ENCODE peak calls at places on chromosomes 7 and 10, in eight cellular contexts. One of them, this sample, is unnamed.

GRCh38 chr7:87507446-87507845 is 32.0 kb upstream of the ABCB4 start:
- DNase-seq in tibial artery: no peak
- DNase-seq in IMR-90: no peak
- DNase-seq in B cell: no peak
- DNase-seq in tibial nerve: no peak
- DNase-seq in fibroblast of pulmonary artery: no peak
- DNase-seq in CD8-positive, alpha-beta T cell: no peak
- DNase-seq in stomach: no peak
- DNase-seq in this sample: no peak

GRCh38 chr10:56269181-56269580 is 91.9 kb downstream of the ZWINT start:
- DNase-seq in tibial artery: no peak
- DNase-seq in IMR-90: no peak
- DNase-seq in B cell: no peak
- DNase-seq in tibial nerve: no peak
- DNase-seq in fibroblast of pulmonary artery: no peak
- DNase-seq in CD8-positive, alpha-beta T cell: no peak
- DNase-seq in stomach: no peak
- DNase-seq in this sample: no peak

GRCh38 chr10:127563718-127564553 is 14.8 kb downstream of the NPS start:
- DNase-seq in tibial artery: no peak
- DNase-seq in IMR-90: no peak
- DNase-seq in B cell: no peak
- DNase-seq in tibial nerve: no peak
- DNase-seq in fibroblast of pulmonary artery: no peak
- DNase-seq in CD8-positive, alpha-beta T cell: peak
- DNase-seq in stomach: no peak
- DNase-seq in this sample: peak

GRCh38 chr7:89238156-89238555 is 442.6 kb upstream of the TEX47 start:
- DNase-seq in tibial artery: no peak
- DNase-seq in IMR-90: peak
- DNase-seq in B cell: no peak
- DNase-seq in tibial nerve: no peak
- DNase-seq in fibroblast of pulmonary artery: no peak
- DNase-seq in CD8-positive, alpha-beta T cell: no peak
- DNase-seq in stomach: no peak
- DNase-seq in this sample: no peak

GRCh38 chr7:130973637-130974036 is 239.6 kb upstream of the KLF14 start:
- DNase-seq in tibial artery: no peak
- DNase-seq in IMR-90: no peak
- DNase-seq in B cell: no peak
- DNase-seq in tibial nerve: no peak
- DNase-seq in fibroblast of pulmonary artery: no peak
- DNase-seq in CD8-positive, alpha-beta T cell: no peak
- DNase-seq in stomach: no peak
- DNase-seq in this sample: no peak

GRCh38 chr10:119020627-119020946 is 8.9 kb upstream of the NANOS1 start:
- DNase-seq in tibial artery: no peak
- DNase-seq in IMR-90: peak
- DNase-seq in B cell: no peak
- DNase-seq in tibial nerve: no peak
- DNase-seq in fibroblast of pulmonary artery: no peak
- DNase-seq in CD8-positive, alpha-beta T cell: no peak
- DNase-seq in stomach: no peak
- DNase-seq in this sample: no peak

GRCh38 chr10:73906524-73907447 is 4.1 kb upstream of the PLAU start:
- DNase-seq in tibial artery: peak
- DNase-seq in IMR-90: peak
- DNase-seq in B cell: no peak
- DNase-seq in tibial nerve: peak
- DNase-seq in fibroblast of pulmonary artery: peak
- DNase-seq in CD8-positive, alpha-beta T cell: no peak
- DNase-seq in stomach: no peak
- DNase-seq in this sample: no peak

GRCh38 chr10:132303361-132304115 is 4.2 kb downstream of the STK32C start:
- DNase-seq in tibial artery: no peak
- DNase-seq in IMR-90: no peak
- DNase-seq in B cell: no peak
- DNase-seq in tibial nerve: no peak
- DNase-seq in fibroblast of pulmonary artery: no peak
- DNase-seq in CD8-positive, alpha-beta T cell: no peak
- DNase-seq in stomach: no peak
- DNase-seq in this sample: no peak

GRCh38 chr7:18580945-18581344 is 85.4 kb downstream of the HDAC9 start:
- DNase-seq in tibial artery: no peak
- DNase-seq in IMR-90: no peak
- DNase-seq in B cell: no peak
- DNase-seq in tibial nerve: no peak
- DNase-seq in fibroblast of pulmonary artery: no peak
- DNase-seq in CD8-positive, alpha-beta T cell: no peak
- DNase-seq in stomach: no peak
- DNase-seq in this sample: no peak

GRCh38 chr10:59823111-59823510 is 69.9 kb upstream of the MRLN start:
- DNase-seq in tibial artery: no peak
- DNase-seq in IMR-90: no peak
- DNase-seq in B cell: no peak
- DNase-seq in tibial nerve: no peak
- DNase-seq in fibroblast of pulmonary artery: no peak
- DNase-seq in CD8-positive, alpha-beta T cell: no peak
- DNase-seq in stomach: no peak
- DNase-seq in this sample: no peak

GRCh38 chr7:8092140-8092539 is 123.5 kb downstream of the GLCCI1 start:
- DNase-seq in tibial artery: no peak
- DNase-seq in IMR-90: no peak
- DNase-seq in B cell: no peak
- DNase-seq in tibial nerve: no peak
- DNase-seq in fibroblast of pulmonary artery: no peak
- DNase-seq in CD8-positive, alpha-beta T cell: no peak
- DNase-seq in stomach: no peak
- DNase-seq in this sample: no peak

GRCh38 chr7:48421357-48421756 is 250.1 kb downstream of the ABCA13 start:
- DNase-seq in tibial artery: no peak
- DNase-seq in IMR-90: peak
- DNase-seq in B cell: no peak
- DNase-seq in tibial nerve: no peak
- DNase-seq in fibroblast of pulmonary artery: peak
- DNase-seq in CD8-positive, alpha-beta T cell: no peak
- DNase-seq in stomach: no peak
- DNase-seq in this sample: no peak

GRCh38 chr7:94908204-94909022 is 1.0 kb downstream of the PPP1R9A start:
- DNase-seq in tibial artery: no peak
- DNase-seq in IMR-90: no peak
- DNase-seq in B cell: no peak
- DNase-seq in tibial nerve: peak
- DNase-seq in fibroblast of pulmonary artery: peak
- DNase-seq in CD8-positive, alpha-beta T cell: no peak
- DNase-seq in stomach: peak
- DNase-seq in this sample: peak

GRCh38 chr7:651032-651728 is 75.3 kb upstream of the DNAAF5 start:
- DNase-seq in tibial artery: no peak
- DNase-seq in IMR-90: no peak
- DNase-seq in B cell: no peak
- DNase-seq in tibial nerve: no peak
- DNase-seq in fibroblast of pulmonary artery: no peak
- DNase-seq in CD8-positive, alpha-beta T cell: no peak
- DNase-seq in stomach: no peak
- DNase-seq in this sample: no peak

GRCh38 chr10:79070091-79070610 is 1.4 kb downstream of the ZMIZ1 start:
- DNase-seq in tibial artery: no peak
- DNase-seq in IMR-90: no peak
- DNase-seq in B cell: no peak
- DNase-seq in tibial nerve: no peak
- DNase-seq in fibroblast of pulmonary artery: peak
- DNase-seq in CD8-positive, alpha-beta T cell: no peak
- DNase-seq in stomach: peak
- DNase-seq in this sample: no peak

GRCh38 chr10:11886851-11887250 is 63.7 kb downstream of the PROSER2 start:
- DNase-seq in tibial artery: no peak
- DNase-seq in IMR-90: no peak
- DNase-seq in B cell: no peak
- DNase-seq in tibial nerve: no peak
- DNase-seq in fibroblast of pulmonary artery: no peak
- DNase-seq in CD8-positive, alpha-beta T cell: no peak
- DNase-seq in stomach: no peak
- DNase-seq in this sample: peak

GRCh38 chr7:137081276-137081675 is 212.8 kb downstream of the CHRM2 start:
- DNase-seq in tibial artery: no peak
- DNase-seq in IMR-90: peak
- DNase-seq in B cell: no peak
- DNase-seq in tibial nerve: no peak
- DNase-seq in fibroblast of pulmonary artery: no peak
- DNase-seq in CD8-positive, alpha-beta T cell: no peak
- DNase-seq in stomach: no peak
- DNase-seq in this sample: no peak

GRCh38 chr7:94510582-94511456 is 1.2 kb downstream of the CASD1 start:
- DNase-seq in tibial artery: peak
- DNase-seq in IMR-90: peak
- DNase-seq in B cell: peak
- DNase-seq in tibial nerve: peak
- DNase-seq in fibroblast of pulmonary artery: peak
- DNase-seq in CD8-positive, alpha-beta T cell: peak
- DNase-seq in stomach: peak
- DNase-seq in this sample: no peak

GRCh38 chr10:79496896-79497295 is 15.4 kb upstream of the EIF5AL1 start:
- DNase-seq in tibial artery: no peak
- DNase-seq in IMR-90: no peak
- DNase-seq in B cell: no peak
- DNase-seq in tibial nerve: no peak
- DNase-seq in fibroblast of pulmonary artery: no peak
- DNase-seq in CD8-positive, alpha-beta T cell: no peak
- DNase-seq in stomach: no peak
- DNase-seq in this sample: no peak

GRCh38 chr7:139798221-139798620 is 20.4 kb upstream of the HIPK2 start:
- DNase-seq in tibial artery: no peak
- DNase-seq in IMR-90: no peak
- DNase-seq in B cell: no peak
- DNase-seq in tibial nerve: no peak
- DNase-seq in fibroblast of pulmonary artery: no peak
- DNase-seq in CD8-positive, alpha-beta T cell: no peak
- DNase-seq in stomach: peak
- DNase-seq in this sample: peak

GRCh38 chr7:148914208-148914777 is 30.2 kb upstream of the EZH2 start:
- DNase-seq in tibial artery: no peak
- DNase-seq in IMR-90: peak
- DNase-seq in B cell: no peak
- DNase-seq in tibial nerve: no peak
- DNase-seq in fibroblast of pulmonary artery: peak
- DNase-seq in CD8-positive, alpha-beta T cell: no peak
- DNase-seq in stomach: no peak
- DNase-seq in this sample: peak

GRCh38 chr10:124461642-124462347 is at the start of gene LHPP:
- DNase-seq in tibial artery: peak
- DNase-seq in IMR-90: peak
- DNase-seq in B cell: peak
- DNase-seq in tibial nerve: peak
- DNase-seq in fibroblast of pulmonary artery: peak
- DNase-seq in CD8-positive, alpha-beta T cell: peak
- DNase-seq in stomach: peak
- DNase-seq in this sample: peak
- TF ChIP-seq CTCF in tibial artery: peak
- TF ChIP-seq CTCF in IMR-90: peak
- TF ChIP-seq CTCF in B cell: peak
- TF ChIP-seq CTCF in tibial nerve: peak
- TF ChIP-seq CTCF in fibroblast of pulmonary artery: no peak
- TF ChIP-seq CTCF in CD8-positive, alpha-beta T cell: peak
- TF ChIP-seq CTCF in stomach: no peak
- TF ChIP-seq CTCF in this sample: no peak

GRCh38 chr10:77296534-77297369 is 340.9 kb downstream of the KCNMA1 start:
- DNase-seq in tibial artery: no peak
- DNase-seq in IMR-90: no peak
- DNase-seq in B cell: no peak
- DNase-seq in tibial nerve: no peak
- DNase-seq in fibroblast of pulmonary artery: no peak
- DNase-seq in CD8-positive, alpha-beta T cell: no peak
- DNase-seq in stomach: no peak
- DNase-seq in this sample: no peak
- TF ChIP-seq CTCF in tibial artery: no peak
- TF ChIP-seq CTCF in IMR-90: no peak
- TF ChIP-seq CTCF in B cell: no peak
- TF ChIP-seq CTCF in tibial nerve: no peak
- TF ChIP-seq CTCF in fibroblast of pulmonary artery: no peak
- TF ChIP-seq CTCF in CD8-positive, alpha-beta T cell: no peak
- TF ChIP-seq CTCF in stomach: no peak
- TF ChIP-seq CTCF in this sample: no peak

GRCh38 chr10:33777223-33777622 is 442.8 kb upstream of the NRP1 start:
- DNase-seq in tibial artery: no peak
- DNase-seq in IMR-90: no peak
- DNase-seq in B cell: no peak
- DNase-seq in tibial nerve: no peak
- DNase-seq in fibroblast of pulmonary artery: no peak
- DNase-seq in CD8-positive, alpha-beta T cell: no peak
- DNase-seq in stomach: no peak
- DNase-seq in this sample: no peak
- TF ChIP-seq CTCF in tibial artery: no peak
- TF ChIP-seq CTCF in IMR-90: no peak
- TF ChIP-seq CTCF in B cell: no peak
- TF ChIP-seq CTCF in tibial nerve: no peak
- TF ChIP-seq CTCF in fibroblast of pulmonary artery: no peak
- TF ChIP-seq CTCF in CD8-positive, alpha-beta T cell: no peak
- TF ChIP-seq CTCF in stomach: no peak
- TF ChIP-seq CTCF in this sample: no peak

GRCh38 chr10:103787251-103787816 is 68.0 kb downstream of the SH3PXD2A start:
- DNase-seq in tibial artery: no peak
- DNase-seq in IMR-90: no peak
- DNase-seq in B cell: no peak
- DNase-seq in tibial nerve: no peak
- DNase-seq in fibroblast of pulmonary artery: no peak
- DNase-seq in CD8-positive, alpha-beta T cell: no peak
- DNase-seq in stomach: no peak
- DNase-seq in this sample: no peak
- TF ChIP-seq CTCF in tibial artery: no peak
- TF ChIP-seq CTCF in IMR-90: no peak
- TF ChIP-seq CTCF in B cell: no peak
- TF ChIP-seq CTCF in tibial nerve: no peak
- TF ChIP-seq CTCF in fibroblast of pulmonary artery: no peak
- TF ChIP-seq CTCF in CD8-positive, alpha-beta T cell: no peak
- TF ChIP-seq CTCF in stomach: no peak
- TF ChIP-seq CTCF in this sample: no peak

GRCh38 chr7:55245271-55245723 is 119.8 kb upstream of the LANCL2 start:
- DNase-seq in tibial artery: no peak
- DNase-seq in IMR-90: peak
- DNase-seq in B cell: no peak
- DNase-seq in tibial nerve: no peak
- DNase-seq in fibroblast of pulmonary artery: peak
- DNase-seq in CD8-positive, alpha-beta T cell: no peak
- DNase-seq in stomach: no peak
- DNase-seq in this sample: no peak
- TF ChIP-seq CTCF in tibial artery: no peak
- TF ChIP-seq CTCF in IMR-90: no peak
- TF ChIP-seq CTCF in B cell: no peak
- TF ChIP-seq CTCF in tibial nerve: no peak
- TF ChIP-seq CTCF in fibroblast of pulmonary artery: no peak
- TF ChIP-seq CTCF in CD8-positive, alpha-beta T cell: no peak
- TF ChIP-seq CTCF in stomach: no peak
- TF ChIP-seq CTCF in this sample: no peak

This sample was measured in GM10248.